ENCODE peak calls at places on chromosomes 16 and 17, in four cellular contexts. G, M, P and V are unnamed samples.

GRCh38 chr17:21318439-21318838 is 33.9 kb downstream of the MAP2K3 start:
- DNase-seq in G (no peak), M (no peak), P (no peak), V (no peak)

GRCh38 chr17:65170839-65171238 is 33.7 kb downstream of the RGS9 start:
- DNase-seq in G (no peak), M (no peak), P (peak), V (no peak)

GRCh38 chr17:80892900-80893603 is 98.6 kb upstream of the CHMP6 start:
- DNase-seq in G (no peak), M (no peak), P (no peak), V (no peak)

GRCh38 chr17:39923836-39924690 is 3.3 kb downstream of the ORMDL3 start:
- DNase-seq in G (no peak), M (no peak), P (peak), V (no peak)

GRCh38 chr17:16943032-16943352 is 28.9 kb downstream of the TNFRSF13B start:
- DNase-seq in G (no peak), M (no peak), P (no peak), V (no peak)

GRCh38 chr16:51759999-51760398 is 608.9 kb upstream of the SALL1 start:
- DNase-seq in G (no peak), M (no peak), P (no peak), V (no peak)

GRCh38 chr16:50281391-50282009 is 15.1 kb downstream of the ADCY7 start:
- DNase-seq in G (no peak), M (no peak), P (no peak), V (no peak)

GRCh38 chr17:7307686-7308624 is 527 bp downstream of the EIF5A start:
- DNase-seq in G (no peak), M (peak), P (no peak), V (peak)

GRCh38 chr16:49056546-49056945 is 225.1 kb downstream of the CBLN1 start:
- DNase-seq in G (no peak), M (no peak), P (no peak), V (no peak)

GRCh38 chr16:23428351-23428750 is 24.6 kb downstream of the COG7 start:
- DNase-seq in G (no peak), M (no peak), P (no peak), V (no peak)

GRCh38 chr17:82065193-82065637 is 389 bp downstream of the DUS1L start:
- DNase-seq in G (no peak), M (no peak), P (no peak), V (no peak)

GRCh38 chr17:75096082-75096625 is 8.4 kb downstream of the SLC16A5 start:
- DNase-seq in G (no peak), M (peak), P (peak), V (no peak)

GRCh38 chr16:397135-397661 is at the start of gene NME4:
- DNase-seq in G (no peak), M (peak), P (no peak), V (peak)

GRCh38 chr17:81513669-81514484 is 1.3 kb upstream of the ACTG1 start:
- DNase-seq in G (no peak), M (peak), P (peak), V (no peak)

GRCh38 chr17:34562387-34562786 is 17.0 kb upstream of the TMEM132E start:
- DNase-seq in G (no peak), M (peak), P (no peak), V (peak)

GRCh38 chr17:56679767-56680422 is 86.4 kb downstream of the NOG start:
- DNase-seq in G (no peak), M (no peak), P (no peak), V (no peak)

GRCh38 chr17:7295230-7296180 is 1.1 kb upstream of the YBX2 start:
- DNase-seq in G (no peak), M (no peak), P (no peak), V (peak)

GRCh38 chr16:30720086-30720485 is 21.1 kb downstream of the SRCAP start:
- DNase-seq in G (no peak), M (no peak), P (no peak), V (no peak)

GRCh38 chr17:64115871-64116534 is 13.9 kb downstream of the ERN1 start:
- DNase-seq in G (no peak), M (no peak), P (no peak), V (no peak)

GRCh38 chr16:87447323-87447722 is 45.5 kb downstream of the ZCCHC14 start:
- DNase-seq in G (no peak), M (no peak), P (no peak), V (no peak)

GRCh38 chr16:67391424-67392300 is 1.6 kb downstream of the TPPP3 start:
- DNase-seq in G (no peak), M (no peak), P (no peak), V (peak)

GRCh38 chr16:84569382-84569987 is 48.4 kb downstream of the COTL1 start:
- DNase-seq in G (peak), M (no peak), P (no peak), V (no peak)

GRCh38 chr17:9228408-9229159 is 207.3 kb downstream of the NTN1 start:
- DNase-seq in G (no peak), M (no peak), P (no peak), V (no peak)
- TF ChIP-seq EP300 in G (no peak), M (no peak), P (no peak), V (no peak)

GRCh38 chr16:70428178-70428998 is 10.5 kb downstream of the ST3GAL2 start:
- DNase-seq in G (peak), M (peak), P (peak), V (peak)
- TF ChIP-seq POLR2AphosphoS5 in G (peak), M (peak), P (peak), V (peak)

GRCh38 chr17:32520737-32521399 is 34.1 kb downstream of the CDK5R1 start:
- DNase-seq in G (no peak), M (no peak), P (no peak), V (no peak)

GRCh38 chr17:32517982-32518381 is 31.2 kb downstream of the CDK5R1 start:
- DNase-seq in G (no peak), M (no peak), P (no peak), V (no peak)

GRCh38 chr17:32516940-32517711 is 30.3 kb downstream of the CDK5R1 start:
- DNase-seq in G (no peak), M (no peak), P (no peak), V (no peak)

GRCh38 chr17:32519769-32520701 is 33.2 kb downstream of the CDK5R1 start:
- DNase-seq in G (peak), M (no peak), P (peak), V (peak)

DNA sequence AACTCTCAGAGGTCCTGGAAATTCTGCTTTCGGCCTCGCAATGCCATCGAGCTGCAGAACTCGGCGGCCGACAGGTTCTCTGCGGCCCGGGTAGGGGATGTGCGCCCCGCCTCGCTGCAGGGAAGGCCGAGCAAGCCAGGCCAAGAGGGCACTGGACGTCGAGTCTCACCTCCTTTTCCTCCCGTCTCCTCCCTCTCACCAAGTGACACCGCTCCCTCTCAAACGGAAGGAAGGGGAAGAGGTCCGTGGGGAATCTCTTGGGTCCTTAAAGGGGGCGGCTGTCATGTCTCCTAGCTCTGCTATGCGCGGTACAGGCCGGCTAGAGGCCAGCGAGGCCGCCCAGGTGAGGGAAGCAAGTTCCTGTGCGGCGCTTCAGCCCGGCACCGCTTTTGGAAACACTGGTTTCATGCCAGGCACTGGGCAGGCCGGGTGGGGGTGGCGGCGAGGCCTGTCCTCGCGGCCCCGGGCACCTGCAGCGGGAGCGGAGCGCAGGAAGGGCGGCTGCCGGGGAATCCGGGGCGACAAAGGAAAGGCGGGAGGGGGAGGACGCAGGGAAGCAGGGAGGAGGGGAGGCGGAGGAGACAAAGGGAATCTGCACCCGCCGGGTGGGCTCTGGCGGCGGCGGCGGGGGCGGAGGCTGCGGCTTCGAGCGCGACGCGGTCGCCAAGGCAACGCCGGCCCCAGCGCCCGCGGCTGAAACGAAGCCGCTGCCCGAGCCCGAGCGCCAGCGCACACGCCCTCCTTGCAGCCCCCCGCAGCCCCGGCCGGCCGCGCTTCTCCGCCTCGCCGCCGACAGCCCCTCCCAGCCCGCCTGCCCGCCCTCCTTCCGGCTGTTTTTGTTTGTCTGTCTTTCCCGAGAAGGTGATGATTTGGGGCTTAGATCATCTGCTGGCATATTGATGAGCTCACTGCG is 32.3 kb downstream of the CDK5R1 start:
- DNase-seq in G (no peak), M (no peak), P (no peak), V (peak)
- TF ChIP-seq REST in G (no peak), M (no peak), P (no peak), V (no peak)

DNA sequence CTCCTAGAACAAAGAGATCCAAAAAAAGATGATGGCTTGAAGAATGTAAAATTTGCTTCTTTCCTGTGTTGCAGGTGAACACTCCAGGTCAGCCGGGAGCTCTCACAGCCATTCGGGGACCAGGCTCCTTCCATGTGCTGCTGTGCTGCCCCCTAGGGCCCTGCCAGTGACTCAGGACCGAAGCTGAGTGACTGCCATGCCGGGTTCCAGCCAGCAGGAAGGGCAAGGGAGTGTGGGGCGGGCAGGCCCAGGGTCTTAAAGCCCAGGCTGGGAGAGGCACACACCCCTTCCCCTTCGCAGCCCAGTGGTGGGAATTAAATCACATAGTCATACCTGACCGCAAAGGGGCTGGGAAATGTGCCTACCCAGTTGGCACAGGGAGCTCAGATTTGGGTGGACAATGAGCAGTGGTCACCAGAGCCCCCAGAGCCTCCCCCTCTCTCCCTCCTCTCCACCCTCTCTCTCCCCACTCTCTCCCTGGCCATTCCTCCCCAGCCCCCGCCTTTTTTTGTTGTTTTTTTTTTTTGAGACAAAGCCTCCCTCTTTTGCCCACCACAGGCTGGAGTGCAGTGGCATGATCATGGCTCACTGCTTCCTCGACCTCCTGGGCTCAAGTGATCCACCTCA is 11.5 kb downstream of the EPOP start:
- DNase-seq in G (no peak), M (peak), P (peak), V (peak)
- TF ChIP-seq EP300 in G (no peak), M (no peak), P (no peak), V (no peak)